ENCODE peak calls at places on chromosome X, in ten cellular contexts. One of them, this sample, is unnamed. For H3K27me3, the result is how much of the 10 kb centered on the place peaks cover.

GRCh38 chrX:2828404-2829065 is at the start of gene GYG2:
- DNase-seq in CD8-positive, alpha-beta T cell: peak
- DNase-seq in SK-N-SH: peak
- DNase-seq in heart right ventricle: no peak
- DNase-seq in fibroblast of lung: peak
- DNase-seq in brain microvascular endothelial cell: no peak
- DNase-seq in H9: peak
- DNase-seq in tibial artery: no peak
- DNase-seq in ovary: no peak
- DNase-seq in esophagus muscularis mucosa: no peak
- DNase-seq in this sample: no peak

GRCh38 chrX:115362334-115363095 is 73.0 kb downstream of the LUZP4 start:
- DNase-seq in CD8-positive, alpha-beta T cell: no peak
- DNase-seq in SK-N-SH: no peak
- DNase-seq in heart right ventricle: no peak
- DNase-seq in fibroblast of lung: peak
- DNase-seq in brain microvascular endothelial cell: no peak
- DNase-seq in H9: no peak
- DNase-seq in tibial artery: no peak
- DNase-seq in ovary: no peak
- DNase-seq in esophagus muscularis mucosa: no peak
- DNase-seq in this sample: no peak

GRCh38 chrX:107730991-107731766 is 44.4 kb downstream of the TSC22D3 start:
- DNase-seq in CD8-positive, alpha-beta T cell: no peak
- DNase-seq in SK-N-SH: no peak
- DNase-seq in heart right ventricle: no peak
- DNase-seq in fibroblast of lung: no peak
- DNase-seq in brain microvascular endothelial cell: no peak
- DNase-seq in H9: no peak
- DNase-seq in tibial artery: no peak
- DNase-seq in ovary: peak
- DNase-seq in esophagus muscularis mucosa: no peak
- DNase-seq in this sample: no peak

GRCh38 chrX:96685205-96686099 is 810 bp downstream of the DIAPH2 start:
- DNase-seq in CD8-positive, alpha-beta T cell: peak
- DNase-seq in SK-N-SH: peak
- DNase-seq in heart right ventricle: peak
- DNase-seq in fibroblast of lung: peak
- DNase-seq in brain microvascular endothelial cell: peak
- DNase-seq in H9: peak
- DNase-seq in tibial artery: peak
- DNase-seq in ovary: peak
- DNase-seq in esophagus muscularis mucosa: peak
- DNase-seq in this sample: peak

GRCh38 chrX:74422576-74423288 is 1.4 kb downstream of the SLC16A2 start:
- DNase-seq in CD8-positive, alpha-beta T cell: peak
- DNase-seq in SK-N-SH: peak
- DNase-seq in heart right ventricle: peak
- DNase-seq in fibroblast of lung: peak
- DNase-seq in brain microvascular endothelial cell: peak
- DNase-seq in H9: peak
- DNase-seq in tibial artery: peak
- DNase-seq in ovary: peak
- DNase-seq in esophagus muscularis mucosa: no peak
- DNase-seq in this sample: peak

GRCh38 chrX:8867454-8867853 is 66.3 kb upstream of the FAM9A start:
- DNase-seq in CD8-positive, alpha-beta T cell: no peak
- DNase-seq in SK-N-SH: no peak
- DNase-seq in heart right ventricle: no peak
- DNase-seq in fibroblast of lung: peak
- DNase-seq in brain microvascular endothelial cell: no peak
- DNase-seq in H9: no peak
- DNase-seq in tibial artery: no peak
- DNase-seq in ovary: no peak
- DNase-seq in esophagus muscularis mucosa: no peak
- DNase-seq in this sample: no peak

GRCh38 chrX:55026143-55026542 is 4.6 kb downstream of the ALAS2 start:
- DNase-seq in CD8-positive, alpha-beta T cell: no peak
- DNase-seq in SK-N-SH: no peak
- DNase-seq in heart right ventricle: no peak
- DNase-seq in fibroblast of lung: peak
- DNase-seq in brain microvascular endothelial cell: no peak
- DNase-seq in H9: no peak
- DNase-seq in tibial artery: no peak
- DNase-seq in ovary: no peak
- DNase-seq in esophagus muscularis mucosa: no peak
- DNase-seq in this sample: no peak

GRCh38 chrX:137051978-137052640 is 18.3 kb upstream of the GPR101 start:
- DNase-seq in CD8-positive, alpha-beta T cell: peak
- DNase-seq in SK-N-SH: peak
- DNase-seq in heart right ventricle: peak
- DNase-seq in fibroblast of lung: peak
- DNase-seq in brain microvascular endothelial cell: peak
- DNase-seq in H9: peak
- DNase-seq in tibial artery: peak
- DNase-seq in ovary: peak
- DNase-seq in esophagus muscularis mucosa: no peak
- DNase-seq in this sample: peak

GRCh38 chrX:117972681-117973080 is 143.9 kb downstream of the KLHL13 start:
- DNase-seq in CD8-positive, alpha-beta T cell: no peak
- DNase-seq in SK-N-SH: no peak
- DNase-seq in heart right ventricle: peak
- DNase-seq in fibroblast of lung: no peak
- DNase-seq in brain microvascular endothelial cell: no peak
- DNase-seq in H9: peak
- DNase-seq in tibial artery: no peak
- DNase-seq in ovary: no peak
- DNase-seq in esophagus muscularis mucosa: no peak
- DNase-seq in this sample: no peak

GRCh38 chrX:150362599-150363481 is at the start of gene MAMLD1:
- DNase-seq in CD8-positive, alpha-beta T cell: peak
- DNase-seq in SK-N-SH: peak
- DNase-seq in heart right ventricle: peak
- DNase-seq in fibroblast of lung: peak
- DNase-seq in brain microvascular endothelial cell: peak
- DNase-seq in H9: peak
- DNase-seq in tibial artery: peak
- DNase-seq in ovary: peak
- DNase-seq in esophagus muscularis mucosa: peak
- DNase-seq in this sample: no peak

GRCh38 chrX:150365953-150366911 is 3.1 kb downstream of the MAMLD1 start:
- DNase-seq in CD8-positive, alpha-beta T cell: no peak
- DNase-seq in SK-N-SH: no peak
- DNase-seq in heart right ventricle: peak
- DNase-seq in fibroblast of lung: peak
- DNase-seq in brain microvascular endothelial cell: peak
- DNase-seq in H9: peak
- DNase-seq in tibial artery: peak
- DNase-seq in ovary: peak
- DNase-seq in esophagus muscularis mucosa: no peak
- DNase-seq in this sample: no peak

GRCh38 chrX:150365051-150365952 is 2.2 kb downstream of the MAMLD1 start:
- DNase-seq in CD8-positive, alpha-beta T cell: peak
- DNase-seq in SK-N-SH: peak
- DNase-seq in heart right ventricle: peak
- DNase-seq in fibroblast of lung: peak
- DNase-seq in brain microvascular endothelial cell: peak
- DNase-seq in H9: peak
- DNase-seq in tibial artery: peak
- DNase-seq in ovary: peak
- DNase-seq in esophagus muscularis mucosa: no peak
- DNase-seq in this sample: no peak

GRCh38 chrX:150363561-150364346 is 637 bp downstream of the MAMLD1 start:
- DNase-seq in CD8-positive, alpha-beta T cell: no peak
- DNase-seq in SK-N-SH: peak
- DNase-seq in heart right ventricle: peak
- DNase-seq in fibroblast of lung: peak
- DNase-seq in brain microvascular endothelial cell: no peak
- DNase-seq in H9: peak
- DNase-seq in tibial artery: peak
- DNase-seq in ovary: peak
- DNase-seq in esophagus muscularis mucosa: no peak
- DNase-seq in this sample: no peak

DNA sequence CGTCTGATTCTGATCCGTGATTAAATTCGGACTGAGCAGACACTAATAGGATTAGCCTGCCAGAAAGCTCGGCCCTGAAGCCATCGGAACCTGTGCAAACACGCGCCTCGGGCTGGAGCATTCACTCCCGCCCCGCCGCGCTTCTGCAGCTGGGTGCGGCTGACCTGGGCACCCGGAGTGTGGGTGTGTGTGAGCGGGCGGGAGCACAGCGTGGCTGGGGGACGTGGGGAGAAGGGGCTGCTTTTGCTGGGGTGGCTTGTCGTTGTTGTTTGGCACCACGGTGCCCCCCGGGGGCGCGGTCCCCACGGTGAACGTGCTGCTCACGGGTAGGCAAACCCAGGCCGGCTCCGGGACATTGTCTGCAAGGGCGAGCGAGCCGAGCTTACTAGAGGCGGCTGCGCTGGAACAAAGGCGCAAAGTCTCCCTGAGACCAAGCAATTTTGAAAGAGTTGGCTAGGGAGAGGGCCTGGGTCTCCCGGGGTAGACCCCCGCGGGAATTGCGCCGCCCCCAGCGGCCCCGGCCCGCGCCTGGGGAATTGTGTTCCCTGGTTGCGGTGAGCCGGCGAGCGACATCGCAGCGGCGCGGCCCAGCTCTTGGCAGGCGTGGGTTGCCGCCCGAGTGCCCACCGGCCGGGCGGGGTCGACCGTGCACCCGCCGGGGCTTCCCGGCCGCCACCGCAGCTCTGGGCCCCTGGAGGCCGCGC is 1.4 kb downstream of the MAMLD1 start:
- DNase-seq in CD8-positive, alpha-beta T cell: no peak
- DNase-seq in SK-N-SH: peak
- DNase-seq in heart right ventricle: peak
- DNase-seq in fibroblast of lung: peak
- DNase-seq in brain microvascular endothelial cell: no peak
- DNase-seq in H9: peak
- DNase-seq in tibial artery: peak
- DNase-seq in ovary: peak
- DNase-seq in esophagus muscularis mucosa: no peak
- DNase-seq in this sample: no peak
- H3K27me3 ChIP-seq in CD8-positive, alpha-beta T cell: under half
- H3K27me3 ChIP-seq in SK-N-SH: under half
- H3K27me3 ChIP-seq in heart right ventricle: under half
- H3K27me3 ChIP-seq in fibroblast of lung: under half
- H3K27me3 ChIP-seq in brain microvascular endothelial cell: under half
- H3K27me3 ChIP-seq in H9: half or more
- H3K27me3 ChIP-seq in tibial artery: under half
- H3K27me3 ChIP-seq in ovary: under half
- H3K27me3 ChIP-seq in esophagus muscularis mucosa: under half
- H3K27me3 ChIP-seq in this sample: under half

GRCh38 chrX:35098419-35098818 is 155.8 kb downstream of the FAM47B start:
- DNase-seq in CD8-positive, alpha-beta T cell: no peak
- DNase-seq in SK-N-SH: no peak
- DNase-seq in heart right ventricle: no peak
- DNase-seq in fibroblast of lung: no peak
- DNase-seq in brain microvascular endothelial cell: no peak
- DNase-seq in H9: no peak
- DNase-seq in tibial artery: no peak
- DNase-seq in ovary: no peak
- DNase-seq in esophagus muscularis mucosa: no peak
- DNase-seq in this sample: no peak
- TF ChIP-seq CTCF in CD8-positive, alpha-beta T cell: no peak
- TF ChIP-seq CTCF in SK-N-SH: no peak
- TF ChIP-seq CTCF in heart right ventricle: no peak
- TF ChIP-seq CTCF in fibroblast of lung: no peak
- TF ChIP-seq CTCF in brain microvascular endothelial cell: no peak
- TF ChIP-seq CTCF in H9: no peak
- TF ChIP-seq CTCF in tibial artery: no peak
- TF ChIP-seq CTCF in ovary: no peak
- TF ChIP-seq CTCF in esophagus muscularis mucosa: no peak
- TF ChIP-seq CTCF in this sample: no peak

DNA sequence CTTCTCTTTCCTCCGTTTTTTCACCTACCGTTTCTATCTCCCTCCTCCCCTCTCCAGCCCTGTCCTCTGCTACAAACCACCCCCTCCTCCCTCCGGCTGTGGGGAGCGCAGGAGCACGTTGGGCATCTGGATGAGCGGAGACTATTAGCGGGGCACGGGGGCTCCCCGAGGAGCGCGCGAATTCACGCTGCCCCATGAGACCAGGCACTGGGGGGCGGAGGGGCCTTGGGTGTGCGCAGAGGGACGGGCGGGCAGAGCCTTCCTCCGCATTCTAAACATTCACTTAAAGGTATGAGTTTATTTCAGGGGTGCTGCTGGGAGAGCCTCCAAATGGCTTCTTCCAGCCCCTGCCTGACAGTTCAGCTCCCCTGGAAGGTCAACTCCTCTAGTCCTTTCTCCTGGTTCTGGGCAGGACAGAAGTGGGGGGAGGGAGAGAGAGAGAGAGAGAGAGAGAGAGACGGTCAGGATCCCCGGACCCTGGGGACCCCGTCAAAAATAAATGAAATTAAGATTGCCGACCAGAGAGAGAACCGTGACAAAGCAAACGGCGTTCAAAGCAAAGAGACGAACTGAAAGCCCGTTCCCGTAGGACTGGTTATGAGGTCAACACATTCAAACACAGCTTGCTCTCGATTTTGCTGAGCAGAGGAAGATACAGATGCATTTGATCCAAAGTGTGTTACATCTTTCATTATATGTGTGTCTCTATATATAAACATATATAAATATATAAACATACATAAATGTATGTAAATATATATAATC is 5.0 kb downstream of the SHOX start:
- DNase-seq in CD8-positive, alpha-beta T cell: peak
- DNase-seq in SK-N-SH: no peak
- DNase-seq in heart right ventricle: no peak
- DNase-seq in fibroblast of lung: no peak
- DNase-seq in brain microvascular endothelial cell: no peak
- DNase-seq in H9: peak
- DNase-seq in tibial artery: no peak
- DNase-seq in ovary: no peak
- DNase-seq in esophagus muscularis mucosa: no peak
- DNase-seq in this sample: no peak
- H3K27me3 ChIP-seq in CD8-positive, alpha-beta T cell: under half
- H3K27me3 ChIP-seq in SK-N-SH: half or more
- H3K27me3 ChIP-seq in heart right ventricle: under half
- H3K27me3 ChIP-seq in fibroblast of lung: under half
- H3K27me3 ChIP-seq in brain microvascular endothelial cell: half or more
- H3K27me3 ChIP-seq in H9: half or more
- H3K27me3 ChIP-seq in tibial artery: under half
- H3K27me3 ChIP-seq in ovary: under half
- H3K27me3 ChIP-seq in esophagus muscularis mucosa: under half
- H3K27me3 ChIP-seq in this sample: under half

GRCh38 chrX:143663755-143664154 is 27.9 kb upstream of the SLITRK4 start:
- DNase-seq in CD8-positive, alpha-beta T cell: no peak
- DNase-seq in SK-N-SH: no peak
- DNase-seq in heart right ventricle: no peak
- DNase-seq in fibroblast of lung: no peak
- DNase-seq in brain microvascular endothelial cell: no peak
- DNase-seq in H9: no peak
- DNase-seq in tibial artery: no peak
- DNase-seq in ovary: no peak
- DNase-seq in esophagus muscularis mucosa: no peak
- DNase-seq in this sample: no peak

GRCh38 chrX:143664302-143664701 is 28.4 kb upstream of the SLITRK4 start:
- DNase-seq in CD8-positive, alpha-beta T cell: no peak
- DNase-seq in SK-N-SH: peak
- DNase-seq in heart right ventricle: no peak
- DNase-seq in fibroblast of lung: peak
- DNase-seq in brain microvascular endothelial cell: peak
- DNase-seq in H9: no peak
- DNase-seq in tibial artery: no peak
- DNase-seq in ovary: no peak
- DNase-seq in esophagus muscularis mucosa: no peak
- DNase-seq in this sample: no peak

GRCh38 chrX:143669395-143669794 is 33.5 kb upstream of the SLITRK4 start:
- DNase-seq in CD8-positive, alpha-beta T cell: no peak
- DNase-seq in SK-N-SH: no peak
- DNase-seq in heart right ventricle: no peak
- DNase-seq in fibroblast of lung: no peak
- DNase-seq in brain microvascular endothelial cell: no peak
- DNase-seq in H9: no peak
- DNase-seq in tibial artery: no peak
- DNase-seq in ovary: no peak
- DNase-seq in esophagus muscularis mucosa: no peak
- DNase-seq in this sample: no peak
- TF ChIP-seq CTCF in CD8-positive, alpha-beta T cell: no peak
- TF ChIP-seq CTCF in SK-N-SH: peak
- TF ChIP-seq CTCF in heart right ventricle: no peak
- TF ChIP-seq CTCF in fibroblast of lung: no peak
- TF ChIP-seq CTCF in brain microvascular endothelial cell: no peak
- TF ChIP-seq CTCF in H9: peak
- TF ChIP-seq CTCF in tibial artery: no peak
- TF ChIP-seq CTCF in ovary: no peak
- TF ChIP-seq CTCF in esophagus muscularis mucosa: no peak
- TF ChIP-seq CTCF in this sample: no peak

This sample was measured in GM06990.